ENCODE peak calls at places on chromosomes 5 and 9, in five cellular contexts. One of them, this sample, is unnamed.

GRCh38 chr9:89613912-89614311 is 9.1 kb downstream of the GADD45G start:
- DNase-seq in posterior cingulate gyrus: no peak
- DNase-seq in AG10803: no peak
- DNase-seq in OCI-LY7: no peak
- DNase-seq in T-helper 1 cell: no peak
- DNase-seq in this sample: no peak

GRCh38 chr5:179437341-179438001 is 92.2 kb upstream of the ADAMTS2 start:
- DNase-seq in posterior cingulate gyrus: no peak
- DNase-seq in AG10803: no peak
- DNase-seq in OCI-LY7: no peak
- DNase-seq in T-helper 1 cell: no peak
- DNase-seq in this sample: no peak

GRCh38 chr5:16736158-16736994 is 119.6 kb upstream of the RETREG1 start:
- DNase-seq in posterior cingulate gyrus: no peak
- DNase-seq in AG10803: peak
- DNase-seq in OCI-LY7: no peak
- DNase-seq in T-helper 1 cell: no peak
- DNase-seq in this sample: peak

GRCh38 chr9:117678882-117679281 is 25.3 kb upstream of the TLR4 start:
- DNase-seq in posterior cingulate gyrus: no peak
- DNase-seq in AG10803: no peak
- DNase-seq in OCI-LY7: no peak
- DNase-seq in T-helper 1 cell: no peak
- DNase-seq in this sample: no peak

GRCh38 chr5:87190687-87191086 is 77.0 kb upstream of the RASA1 start:
- DNase-seq in posterior cingulate gyrus: no peak
- DNase-seq in AG10803: no peak
- DNase-seq in OCI-LY7: no peak
- DNase-seq in T-helper 1 cell: no peak
- DNase-seq in this sample: no peak

GRCh38 chr5:38607930-38608545 is 51.6 kb upstream of the LIFR start:
- DNase-seq in posterior cingulate gyrus: no peak
- DNase-seq in AG10803: peak
- DNase-seq in OCI-LY7: no peak
- DNase-seq in T-helper 1 cell: no peak
- DNase-seq in this sample: peak

GRCh38 chr9:99451121-99451606 is 229.1 kb downstream of the SEC61B start:
- DNase-seq in posterior cingulate gyrus: peak
- DNase-seq in AG10803: peak
- DNase-seq in OCI-LY7: no peak
- DNase-seq in T-helper 1 cell: no peak
- DNase-seq in this sample: no peak

GRCh38 chr5:62001640-62002039 is 304.4 kb upstream of the KIF2A start:
- DNase-seq in posterior cingulate gyrus: no peak
- DNase-seq in AG10803: no peak
- DNase-seq in OCI-LY7: no peak
- DNase-seq in T-helper 1 cell: no peak
- DNase-seq in this sample: no peak

GRCh38 chr5:149320791-149321330 is 24.4 kb upstream of the GRPEL2 start:
- DNase-seq in posterior cingulate gyrus: peak
- DNase-seq in AG10803: peak
- DNase-seq in OCI-LY7: no peak
- DNase-seq in T-helper 1 cell: no peak
- DNase-seq in this sample: peak

GRCh38 chr5:32223972-32224608 is 50.0 kb upstream of the GOLPH3 start:
- DNase-seq in posterior cingulate gyrus: no peak
- DNase-seq in AG10803: peak
- DNase-seq in OCI-LY7: no peak
- DNase-seq in T-helper 1 cell: no peak
- DNase-seq in this sample: no peak

GRCh38 chr5:58963361-58963760 is 380.5 kb downstream of the RAB3C start:
- DNase-seq in posterior cingulate gyrus: no peak
- DNase-seq in AG10803: no peak
- DNase-seq in OCI-LY7: no peak
- DNase-seq in T-helper 1 cell: no peak
- DNase-seq in this sample: no peak

GRCh38 chr9:89802809-89803355 is 198.1 kb downstream of the GADD45G start:
- DNase-seq in posterior cingulate gyrus: no peak
- DNase-seq in AG10803: no peak
- DNase-seq in OCI-LY7: no peak
- DNase-seq in T-helper 1 cell: no peak
- DNase-seq in this sample: no peak

GRCh38 chr9:9752722-9753121 is 860.1 kb downstream of the PTPRD start:
- DNase-seq in posterior cingulate gyrus: no peak
- DNase-seq in AG10803: no peak
- DNase-seq in OCI-LY7: no peak
- DNase-seq in T-helper 1 cell: no peak
- DNase-seq in this sample: no peak

GRCh38 chr9:8447618-8448017 is 648.0 kb upstream of the DMAC1 start:
- DNase-seq in posterior cingulate gyrus: no peak
- DNase-seq in AG10803: no peak
- DNase-seq in OCI-LY7: no peak
- DNase-seq in T-helper 1 cell: no peak
- DNase-seq in this sample: no peak

GRCh38 chr5:43336159-43336558 is 22.9 kb upstream of the HMGCS1 start:
- DNase-seq in posterior cingulate gyrus: no peak
- DNase-seq in AG10803: no peak
- DNase-seq in OCI-LY7: no peak
- DNase-seq in T-helper 1 cell: no peak
- DNase-seq in this sample: no peak

GRCh38 chr9:123426406-123426805 is 70.4 kb downstream of the CRB2 start:
- DNase-seq in posterior cingulate gyrus: no peak
- DNase-seq in AG10803: no peak
- DNase-seq in OCI-LY7: peak
- DNase-seq in T-helper 1 cell: no peak
- DNase-seq in this sample: no peak

GRCh38 chr9:98884849-98885248 is 58.9 kb upstream of the COL15A1 start:
- DNase-seq in posterior cingulate gyrus: no peak
- DNase-seq in AG10803: no peak
- DNase-seq in OCI-LY7: no peak
- DNase-seq in T-helper 1 cell: no peak
- DNase-seq in this sample: no peak

GRCh38 chr5:141001466-141001853 is 35.2 kb downstream of the PCDHAC2 start:
- DNase-seq in posterior cingulate gyrus: no peak
- DNase-seq in AG10803: no peak
- DNase-seq in OCI-LY7: no peak
- DNase-seq in T-helper 1 cell: no peak
- DNase-seq in this sample: no peak

GRCh38 chr5:35151151-35151920 is 79.0 kb downstream of the PRLR start:
- DNase-seq in posterior cingulate gyrus: no peak
- DNase-seq in AG10803: peak
- DNase-seq in OCI-LY7: no peak
- DNase-seq in T-helper 1 cell: no peak
- DNase-seq in this sample: no peak

GRCh38 chr9:122186301-122186700 is 26.6 kb downstream of the MORN5 start:
- DNase-seq in posterior cingulate gyrus: no peak
- DNase-seq in AG10803: no peak
- DNase-seq in OCI-LY7: no peak
- DNase-seq in T-helper 1 cell: no peak
- DNase-seq in this sample: no peak

GRCh38 chr5:136018814-136019777 is 9.7 kb upstream of the TGFBI start:
- DNase-seq in posterior cingulate gyrus: no peak
- DNase-seq in AG10803: peak
- DNase-seq in OCI-LY7: no peak
- DNase-seq in T-helper 1 cell: no peak
- DNase-seq in this sample: no peak

GRCh38 chr9:133184971-133185370 is 21.3 kb upstream of the GBGT1 start:
- DNase-seq in posterior cingulate gyrus: no peak
- DNase-seq in AG10803: peak
- DNase-seq in OCI-LY7: peak
- DNase-seq in T-helper 1 cell: no peak
- DNase-seq in this sample: peak